ENCODE peak calls at places on chromosomes 3 and 15, in eight cellular contexts. M is stimulated activated CD8-positive, alpha-beta memory T cell treated with anti-CD3 and anti-CD28 coated beads, Interleukin-4, amount 100 ng/mL, for 1 hour; I is Right ventricle myocardium inferior; L is GDM1; S is NCI-H460; F is activated gamma-delta T cell treated with Interleukin-2 at 50 U/mL for 16 hours; H is DMS153; Q is GM10248. T is an unnamed sample.

GRCh38 chr3:104263477-104263876 is 1103.2 kb upstream of the ALCAM start:
- DNase-seq in M (no peak), F (no peak), S (no peak), I (no peak), L (no peak), Q (no peak), H (no peak), T (no peak)

GRCh38 chr15:63615935-63616334 is 18.7 kb downstream of the FBXL22 start:
- DNase-seq in M (no peak), I (no peak), S (no peak), F (no peak), Q (no peak), H (no peak), L (no peak), T (no peak)

GRCh38 chr3:195068045-195068444 is 202.9 kb downstream of the XXYLT1 start:
- DNase-seq in Q (no peak), L (no peak), F (no peak), S (no peak), I (no peak), H (no peak), M (no peak), T (no peak)

GRCh38 chr3:46406786-46407611 is at the start of the genes CCR5AS and CCRL2:
- DNase-seq in S (no peak), I (peak), F (peak), H (no peak), Q (peak), L (peak), M (no peak), T (peak)

GRCh38 chr3:120516142-120516541 is 65.3 kb upstream of the FSTL1 start:
- DNase-seq in Q (no peak), H (no peak), M (no peak), L (no peak), I (no peak), F (no peak), S (no peak), T (no peak)

GRCh38 chr15:66172339-66172980 is 81.1 kb downstream of the MEGF11 start:
- DNase-seq in F (no peak), L (no peak), S (no peak), I (no peak), H (no peak), M (no peak), Q (no peak), T (no peak)

GRCh38 chr3:15964605-15965061 is 166.9 kb upstream of the ANKRD28 start:
- DNase-seq in L (no peak), Q (no peak), H (no peak), F (no peak), S (no peak), M (no peak), I (no peak), T (no peak)

GRCh38 chr3:29275309-29275708 is 5.6 kb upstream of the RBMS3 start:
- DNase-seq in S (no peak), H (no peak), L (no peak), I (peak), M (no peak), Q (no peak), F (no peak), T (no peak)

GRCh38 chr3:80285370-80285769 is 517.6 kb upstream of the ROBO1 start:
- DNase-seq in M (no peak), F (no peak), I (no peak), Q (no peak), H (no peak), S (no peak), L (no peak), T (no peak)

GRCh38 chr3:66476852-66477381 is 23.9 kb downstream of the LRIG1 start:
- DNase-seq in F (no peak), M (no peak), Q (no peak), L (no peak), I (no peak), H (no peak), S (no peak), T (no peak)

GRCh38 chr3:149657458-149657795 is 398 bp downstream of the WWTR1 start:
- DNase-seq in Q (no peak), H (no peak), I (no peak), S (no peak), M (no peak), F (no peak), L (no peak), T (no peak)

GRCh38 chr15:79067434-79067833 is 23.1 kb downstream of the RASGRF1 start:
- DNase-seq in S (no peak), L (no peak), H (no peak), I (no peak), M (no peak), F (no peak), Q (no peak), T (no peak)

GRCh38 chr15:88243895-88244787 is 12.4 kb downstream of the NTRK3 start:
- DNase-seq in I (no peak), M (no peak), H (no peak), L (peak), Q (peak), S (peak), F (no peak), T (no peak)

GRCh38 chr3:54827766-54828165 is 100.1 kb downstream of the LRTM1 start:
- DNase-seq in F (no peak), I (no peak), Q (no peak), M (no peak), H (no peak), L (no peak), S (no peak), T (no peak)

GRCh38 chr3:13637311-13637891 is 88.5 kb downstream of the FBLN2 start:
- DNase-seq in Q (no peak), F (no peak), M (no peak), I (no peak), S (no peak), H (peak), L (no peak), T (peak)

GRCh38 chr3:114496021-114496434 is 202.2 kb downstream of the TIGIT start:
- DNase-seq in I (peak), L (no peak), H (no peak), Q (no peak), S (no peak), F (no peak), M (no peak), T (no peak)

GRCh38 chr3:28575100-28575747 is 226.6 kb upstream of the AZI2 start:
- DNase-seq in S (no peak), H (no peak), F (no peak), L (no peak), I (peak), Q (no peak), M (no peak), T (peak)

GRCh38 chr3:134228035-134228434 is 22.6 kb downstream of the RYK start:
- DNase-seq in M (no peak), F (no peak), L (no peak), S (no peak), Q (no peak), H (no peak), I (no peak), T (no peak)

GRCh38 chr3:152270145-152270870 is 1.6 kb downstream of the MBNL1 start:
- DNase-seq in Q (no peak), F (no peak), I (no peak), M (no peak), L (no peak), H (no peak), S (no peak), T (no peak)

GRCh38 chr3:151047636-151048035 is 37.8 kb upstream of the MED12L start:
- DNase-seq in M (no peak), S (no peak), Q (no peak), L (no peak), F (no peak), H (no peak), I (no peak), T (no peak)

GRCh38 chr3:70823622-70824021 is 511.2 kb upstream of the MDFIC2 start:
- DNase-seq in L (no peak), M (no peak), F (no peak), H (no peak), S (no peak), Q (no peak), I (no peak), T (no peak)

GRCh38 chr15:40785814-40786213 is 16.0 kb downstream of the C15orf62 start:
- DNase-seq in M (no peak), F (no peak), S (no peak), H (no peak), I (no peak), L (no peak), Q (no peak), T (no peak)

GRCh38 chr3:107956991-107957467 is 133.8 kb downstream of the CD47 start:
- DNase-seq in I (peak), L (no peak), H (no peak), S (no peak), Q (no peak), M (no peak), F (no peak), T (peak)

GRCh38 chr15:83598031-83598430 is 55.9 kb upstream of the ADAMTSL3 start:
- DNase-seq in S (no peak), M (no peak), Q (no peak), I (no peak), F (no peak), H (no peak), L (no peak), T (no peak)

GRCh38 chr15:92384391-92384790 is 9.3 kb upstream of the ST8SIA2 start:
- DNase-seq in F (no peak), I (no peak), S (no peak), H (no peak), L (no peak), Q (no peak), M (no peak), T (no peak)

GRCh38 chr3:2511356-2511755 is 412.7 kb downstream of the CNTN4 start:
- DNase-seq in F (no peak), L (no peak), I (peak), S (no peak), H (peak), Q (no peak), M (no peak), T (no peak)

GRCh38 chr3:197204729-197205128 is 93.7 kb downstream of the DLG1 start:
- DNase-seq in S (no peak), H (no peak), I (no peak), F (no peak), M (no peak), L (no peak), Q (no peak), T (no peak)

GRCh38 chr15:93219859-93220258 is 130.8 kb upstream of the RGMA start:
- DNase-seq in L (no peak), I (no peak), S (no peak), H (no peak), F (no peak), Q (no peak), M (no peak), T (no peak)

GRCh38 chr15:68818671-68819450 is 1.8 kb downstream of the ANP32A start:
- DNase-seq in L (peak), M (no peak), Q (peak), H (no peak), I (peak), S (no peak), F (no peak), T (no peak)

GRCh38 chr3:5229414-5229813 is 41.9 kb downstream of the EDEM1 start:
- DNase-seq in Q (no peak), S (no peak), M (no peak), H (no peak), F (no peak), I (no peak), L (no peak), T (no peak)